ENCODE peak calls at places on chromosome 6, in four cellular contexts. One of them, this sample, is unnamed.

GRCh38 chr6:17871836-17872235 is 115.6 kb downstream of the KIF13A start:
- DNase-seq in COLO829: no peak
- DNase-seq in neuronal stem cell: no peak
- DNase-seq in heart left ventricle: no peak
- DNase-seq in this sample: no peak

GRCh38 chr6:129929433-129929832 is 68.3 kb upstream of the TMEM244 start:
- DNase-seq in heart left ventricle: no peak
- DNase-seq in COLO829: peak; percentile 44
- DNase-seq in neuronal stem cell: no peak
- DNase-seq in this sample: no peak

GRCh38 chr6:11810854-11811643 is 32.4 kb upstream of the ADTRP start:
- DNase-seq in heart left ventricle: no peak
- DNase-seq in neuronal stem cell: no peak
- DNase-seq in COLO829: no peak
- DNase-seq in this sample: no peak

GRCh38 chr6:110653381-110653780 is 161.9 kb downstream of the CDK19 start:
- DNase-seq in COLO829: no peak
- DNase-seq in neuronal stem cell: no peak
- DNase-seq in heart left ventricle: no peak
- DNase-seq in this sample: peak; percentile 49

GRCh38 chr6:89313006-89313405 is 2.1 kb downstream of the GABRR2 start:
- DNase-seq in neuronal stem cell: no peak
- DNase-seq in heart left ventricle: no peak
- DNase-seq in COLO829: peak; percentile 56
- DNase-seq in this sample: no peak

GRCh38 chr6:18845891-18846290 is 458.7 kb downstream of the RNF144B start:
- DNase-seq in COLO829: no peak
- DNase-seq in neuronal stem cell: no peak
- DNase-seq in heart left ventricle: no peak
- DNase-seq in this sample: peak; percentile 60

GRCh38 chr6:161418458-161418945 is 144.6 kb upstream of the AGPAT4 start:
- DNase-seq in heart left ventricle: peak; percentile 39
- DNase-seq in neuronal stem cell: peak; percentile 79
- DNase-seq in COLO829: peak; percentile 62
- DNase-seq in this sample: peak; percentile 84

GRCh38 chr6:127348046-127348661 is 4.7 kb upstream of the ECHDC1 start:
- DNase-seq in neuronal stem cell: no peak
- DNase-seq in COLO829: no peak
- DNase-seq in heart left ventricle: no peak
- DNase-seq in this sample: no peak

GRCh38 chr6:132227937-132228336 is 173.3 kb downstream of the MOXD1 start:
- DNase-seq in COLO829: peak; percentile 4
- DNase-seq in heart left ventricle: no peak
- DNase-seq in neuronal stem cell: no peak
- DNase-seq in this sample: no peak

GRCh38 chr6:116450769-116451740 is 10.1 kb upstream of the CALHM6 start:
- DNase-seq in COLO829: no peak
- DNase-seq in heart left ventricle: no peak
- DNase-seq in neuronal stem cell: no peak
- DNase-seq in this sample: no peak

GRCh38 chr6:136846046-136846445 is 23.7 kb downstream of the PEX7 start:
- DNase-seq in heart left ventricle: peak; percentile 25
- DNase-seq in neuronal stem cell: peak; percentile 32
- DNase-seq in COLO829: peak; percentile 59
- DNase-seq in this sample: peak; percentile 82